ENCODE peak calls at places on chromosome 18, in ten cellular contexts. One of them, this sample, is unnamed.

GRCh38 chr18:77005651-77006195 is 126.9 kb downstream of the MBP start:
- DNase-seq in SK-MEL-5: no peak
- DNase-seq in stimulated activated CD4-positive, alpha-beta T cell treated with anti-CD3 and anti-CD28 coated beads, Interleukin-1b, Interleukin-23, amount 100 ng/mL, for 24 hours: no peak
- DNase-seq in iris pigment epithelial cell: no peak
- DNase-seq in dermis blood vessel endothelial cell: no peak
- DNase-seq in astrocyte of the spinal cord: no peak
- DNase-seq in HuH-7: no peak
- DNase-seq in CD4-positive, alpha-beta memory T cell: no peak
- DNase-seq in heart right ventricle: no peak
- DNase-seq in prostate gland: no peak
- DNase-seq in this sample: no peak

GRCh38 chr18:6022840-6023239 is 127.5 kb upstream of the TMEM200C start:
- DNase-seq in SK-MEL-5: no peak
- DNase-seq in stimulated activated CD4-positive, alpha-beta T cell treated with anti-CD3 and anti-CD28 coated beads, Interleukin-1b, Interleukin-23, amount 100 ng/mL, for 24 hours: no peak
- DNase-seq in iris pigment epithelial cell: peak; percentile 75
- DNase-seq in dermis blood vessel endothelial cell: no peak
- DNase-seq in astrocyte of the spinal cord: peak; percentile 82
- DNase-seq in HuH-7: no peak
- DNase-seq in CD4-positive, alpha-beta memory T cell: no peak
- DNase-seq in heart right ventricle: no peak
- DNase-seq in prostate gland: no peak
- DNase-seq in this sample: no peak

GRCh38 chr18:39604836-39605235 is 2039.2 kb upstream of the CELF4 start:
- DNase-seq in SK-MEL-5: no peak
- DNase-seq in stimulated activated CD4-positive, alpha-beta T cell treated with anti-CD3 and anti-CD28 coated beads, Interleukin-1b, Interleukin-23, amount 100 ng/mL, for 24 hours: no peak
- DNase-seq in iris pigment epithelial cell: peak; percentile 87
- DNase-seq in dermis blood vessel endothelial cell: peak; percentile 7
- DNase-seq in astrocyte of the spinal cord: peak; percentile 74
- DNase-seq in HuH-7: no peak
- DNase-seq in CD4-positive, alpha-beta memory T cell: no peak
- DNase-seq in heart right ventricle: no peak
- DNase-seq in prostate gland: no peak
- DNase-seq in this sample: peak; percentile 27

GRCh38 chr18:70636991-70637390 is 348.1 kb downstream of the SOCS6 start:
- DNase-seq in SK-MEL-5: no peak
- DNase-seq in stimulated activated CD4-positive, alpha-beta T cell treated with anti-CD3 and anti-CD28 coated beads, Interleukin-1b, Interleukin-23, amount 100 ng/mL, for 24 hours: no peak
- DNase-seq in iris pigment epithelial cell: no peak
- DNase-seq in dermis blood vessel endothelial cell: no peak
- DNase-seq in astrocyte of the spinal cord: no peak
- DNase-seq in HuH-7: no peak
- DNase-seq in CD4-positive, alpha-beta memory T cell: no peak
- DNase-seq in heart right ventricle: no peak
- DNase-seq in prostate gland: no peak
- DNase-seq in this sample: no peak

GRCh38 chr18:48819781-48820482 is 130.8 kb downstream of the SMAD7 start:
- DNase-seq in SK-MEL-5: no peak
- DNase-seq in stimulated activated CD4-positive, alpha-beta T cell treated with anti-CD3 and anti-CD28 coated beads, Interleukin-1b, Interleukin-23, amount 100 ng/mL, for 24 hours: no peak
- DNase-seq in iris pigment epithelial cell: no peak
- DNase-seq in dermis blood vessel endothelial cell: no peak
- DNase-seq in astrocyte of the spinal cord: no peak
- DNase-seq in HuH-7: no peak
- DNase-seq in CD4-positive, alpha-beta memory T cell: no peak
- DNase-seq in heart right ventricle: peak; percentile 1
- DNase-seq in prostate gland: no peak
- DNase-seq in this sample: no peak

GRCh38 chr18:55345103-55345950 is 242.7 kb downstream of the TCF4 start:
- DNase-seq in SK-MEL-5: no peak
- DNase-seq in stimulated activated CD4-positive, alpha-beta T cell treated with anti-CD3 and anti-CD28 coated beads, Interleukin-1b, Interleukin-23, amount 100 ng/mL, for 24 hours: no peak
- DNase-seq in iris pigment epithelial cell: no peak
- DNase-seq in dermis blood vessel endothelial cell: no peak
- DNase-seq in astrocyte of the spinal cord: no peak
- DNase-seq in HuH-7: no peak
- DNase-seq in CD4-positive, alpha-beta memory T cell: no peak
- DNase-seq in heart right ventricle: no peak
- DNase-seq in prostate gland: no peak
- DNase-seq in this sample: no peak

GRCh38 chr18:45408218-45408617 is 207.1 kb upstream of the SLC14A2 start:
- DNase-seq in SK-MEL-5: no peak
- DNase-seq in stimulated activated CD4-positive, alpha-beta T cell treated with anti-CD3 and anti-CD28 coated beads, Interleukin-1b, Interleukin-23, amount 100 ng/mL, for 24 hours: no peak
- DNase-seq in iris pigment epithelial cell: no peak
- DNase-seq in dermis blood vessel endothelial cell: no peak
- DNase-seq in astrocyte of the spinal cord: no peak
- DNase-seq in HuH-7: no peak
- DNase-seq in CD4-positive, alpha-beta memory T cell: no peak
- DNase-seq in heart right ventricle: no peak
- DNase-seq in prostate gland: no peak
- DNase-seq in this sample: no peak

GRCh38 chr18:76496200-76496890 is 1.3 kb upstream of the ZNF516 start:
- DNase-seq in SK-MEL-5: peak; percentile 50
- DNase-seq in stimulated activated CD4-positive, alpha-beta T cell treated with anti-CD3 and anti-CD28 coated beads, Interleukin-1b, Interleukin-23, amount 100 ng/mL, for 24 hours: no peak
- DNase-seq in iris pigment epithelial cell: peak; percentile 84
- DNase-seq in dermis blood vessel endothelial cell: no peak
- DNase-seq in astrocyte of the spinal cord: peak; percentile 69
- DNase-seq in HuH-7: peak; percentile 27
- DNase-seq in CD4-positive, alpha-beta memory T cell: peak; percentile 5
- DNase-seq in heart right ventricle: peak; percentile 44
- DNase-seq in prostate gland: no peak
- DNase-seq in this sample: peak; percentile 14

GRCh38 chr18:36649205-36649604 is 179.6 kb downstream of the TPGS2 start:
- DNase-seq in SK-MEL-5: no peak
- DNase-seq in stimulated activated CD4-positive, alpha-beta T cell treated with anti-CD3 and anti-CD28 coated beads, Interleukin-1b, Interleukin-23, amount 100 ng/mL, for 24 hours: no peak
- DNase-seq in iris pigment epithelial cell: no peak
- DNase-seq in dermis blood vessel endothelial cell: no peak
- DNase-seq in astrocyte of the spinal cord: no peak
- DNase-seq in HuH-7: no peak
- DNase-seq in CD4-positive, alpha-beta memory T cell: no peak
- DNase-seq in heart right ventricle: no peak
- DNase-seq in prostate gland: no peak
- DNase-seq in this sample: no peak

GRCh38 chr18:32470136-32470712 is 458 bp downstream of the GAREM1 start:
- DNase-seq in SK-MEL-5: peak; percentile 27
- DNase-seq in stimulated activated CD4-positive, alpha-beta T cell treated with anti-CD3 and anti-CD28 coated beads, Interleukin-1b, Interleukin-23, amount 100 ng/mL, for 24 hours: no peak
- DNase-seq in iris pigment epithelial cell: peak; percentile 42
- DNase-seq in dermis blood vessel endothelial cell: peak; percentile 49
- DNase-seq in astrocyte of the spinal cord: no peak
- DNase-seq in HuH-7: peak; percentile 18
- DNase-seq in CD4-positive, alpha-beta memory T cell: no peak
- DNase-seq in heart right ventricle: peak; percentile 30
- DNase-seq in prostate gland: peak; percentile 19
- DNase-seq in this sample: no peak

GRCh38 chr18:49447810-49448745 is 12.4 kb downstream of the DYM start:
- DNase-seq in SK-MEL-5: peak; percentile 84
- DNase-seq in stimulated activated CD4-positive, alpha-beta T cell treated with anti-CD3 and anti-CD28 coated beads, Interleukin-1b, Interleukin-23, amount 100 ng/mL, for 24 hours: no peak
- DNase-seq in iris pigment epithelial cell: peak; percentile 69
- DNase-seq in dermis blood vessel endothelial cell: peak; percentile 89
- DNase-seq in astrocyte of the spinal cord: peak; percentile 59
- DNase-seq in HuH-7: no peak
- DNase-seq in CD4-positive, alpha-beta memory T cell: peak; percentile 54
- DNase-seq in heart right ventricle: peak; percentile 28
- DNase-seq in prostate gland: peak; percentile 40
- DNase-seq in this sample: peak; percentile 80

GRCh38 chr18:58991127-58991798 is 126.6 kb downstream of the ZNF532 start:
- DNase-seq in SK-MEL-5: peak; percentile 4
- DNase-seq in stimulated activated CD4-positive, alpha-beta T cell treated with anti-CD3 and anti-CD28 coated beads, Interleukin-1b, Interleukin-23, amount 100 ng/mL, for 24 hours: no peak
- DNase-seq in iris pigment epithelial cell: peak; percentile 45
- DNase-seq in dermis blood vessel endothelial cell: peak; percentile 82
- DNase-seq in astrocyte of the spinal cord: peak; percentile 43
- DNase-seq in HuH-7: no peak
- DNase-seq in CD4-positive, alpha-beta memory T cell: no peak
- DNase-seq in heart right ventricle: no peak
- DNase-seq in prostate gland: no peak
- DNase-seq in this sample: peak; percentile 83

GRCh38 chr18:77168666-77169358 is 36.2 kb upstream of the MBP start:
- DNase-seq in SK-MEL-5: no peak
- DNase-seq in stimulated activated CD4-positive, alpha-beta T cell treated with anti-CD3 and anti-CD28 coated beads, Interleukin-1b, Interleukin-23, amount 100 ng/mL, for 24 hours: no peak
- DNase-seq in iris pigment epithelial cell: no peak
- DNase-seq in dermis blood vessel endothelial cell: no peak
- DNase-seq in astrocyte of the spinal cord: no peak
- DNase-seq in HuH-7: no peak
- DNase-seq in CD4-positive, alpha-beta memory T cell: no peak
- DNase-seq in heart right ventricle: no peak
- DNase-seq in prostate gland: no peak
- DNase-seq in this sample: no peak

GRCh38 chr18:43587538-43588153 is 310.4 kb upstream of the SYT4 start:
- DNase-seq in SK-MEL-5: peak; percentile 74
- DNase-seq in stimulated activated CD4-positive, alpha-beta T cell treated with anti-CD3 and anti-CD28 coated beads, Interleukin-1b, Interleukin-23, amount 100 ng/mL, for 24 hours: no peak
- DNase-seq in iris pigment epithelial cell: peak; percentile 47
- DNase-seq in dermis blood vessel endothelial cell: peak; percentile 58
- DNase-seq in astrocyte of the spinal cord: peak; percentile 46
- DNase-seq in HuH-7: peak; percentile 16
- DNase-seq in CD4-positive, alpha-beta memory T cell: no peak
- DNase-seq in heart right ventricle: no peak
- DNase-seq in prostate gland: no peak
- DNase-seq in this sample: peak; percentile 53

GRCh38 chr18:69161383-69162028 is 239.2 kb upstream of the DOK6 start:
- DNase-seq in SK-MEL-5: peak; percentile 21
- DNase-seq in stimulated activated CD4-positive, alpha-beta T cell treated with anti-CD3 and anti-CD28 coated beads, Interleukin-1b, Interleukin-23, amount 100 ng/mL, for 24 hours: no peak
- DNase-seq in iris pigment epithelial cell: peak; percentile 24
- DNase-seq in dermis blood vessel endothelial cell: no peak
- DNase-seq in astrocyte of the spinal cord: peak; percentile 29
- DNase-seq in HuH-7: peak; percentile 10
- DNase-seq in CD4-positive, alpha-beta memory T cell: no peak
- DNase-seq in heart right ventricle: no peak
- DNase-seq in prostate gland: no peak
- DNase-seq in this sample: no peak

GRCh38 chr18:22164337-22165048 is 4.9 kb upstream of the GATA6 start:
- DNase-seq in SK-MEL-5: no peak
- DNase-seq in stimulated activated CD4-positive, alpha-beta T cell treated with anti-CD3 and anti-CD28 coated beads, Interleukin-1b, Interleukin-23, amount 100 ng/mL, for 24 hours: no peak
- DNase-seq in iris pigment epithelial cell: no peak
- DNase-seq in dermis blood vessel endothelial cell: no peak
- DNase-seq in astrocyte of the spinal cord: no peak
- DNase-seq in HuH-7: no peak
- DNase-seq in CD4-positive, alpha-beta memory T cell: no peak
- DNase-seq in heart right ventricle: no peak
- DNase-seq in prostate gland: no peak
- DNase-seq in this sample: no peak

This sample was measured in dermis microvascular lymphatic vessel endothelial cell.